ENCODE peak calls at places on chromosomes 6 and 20, in four cellular contexts. U is CD4-positive, CD25-positive, alpha-beta regulatory T cell; J is suprapubic skin; M is mucosa of descending colon. W is an unnamed sample.

GRCh38 chr20:8116067-8116811 is 15.8 kb upstream of the PLCB1 start:
- DNase-seq in U (no peak), J (no peak), M (no peak), W (no peak)

GRCh38 chr6:107361568-107362270 is 97.6 kb downstream of the PDSS2 start:
- DNase-seq in U (no peak), J (no peak), M (no peak), W (no peak)

GRCh38 chr20:38302721-38303120 is 1.2 kb upstream of the BPI start:
- DNase-seq in U (no peak), J (no peak), M (no peak), W (no peak)

GRCh38 chr20:50008007-50008406 is 25.2 kb downstream of the SNAI1 start:
- DNase-seq in U (no peak), J (no peak), M (no peak), W (no peak)

GRCh38 chr6:134741193-134741521 is 208.7 kb downstream of the ALDH8A1 start:
- DNase-seq in U (no peak), J (no peak), M (no peak), W (no peak)

GRCh38 chr6:12709116-12709515 is 7.5 kb upstream of the PHACTR1 start:
- DNase-seq in U (no peak), J (no peak), M (no peak), W (no peak)

GRCh38 chr6:156864557-156864956 is 87.4 kb downstream of the ARID1B start:
- DNase-seq in U (no peak), J (no peak), M (no peak), W (no peak)

GRCh38 chr6:146997062-146997461 is 207.2 kb upstream of the STXBP5 start:
- DNase-seq in U (no peak), J (no peak), M (no peak), W (no peak)

GRCh38 chr6:19417713-19418112 is 419.5 kb upstream of the ID4 start:
- DNase-seq in U (no peak), J (no peak), M (no peak), W (no peak)

GRCh38 chr20:5531318-5532081 is 214.7 kb upstream of the PROKR2 start:
- DNase-seq in U (no peak), J (no peak), M (no peak), W (no peak)

GRCh38 chr6:125203395-125203794 is 49.8 kb downstream of the TPD52L1 start:
- DNase-seq in U (no peak), J (no peak), M (no peak), W (no peak)

GRCh38 chr20:22921595-22922421 is 113.3 kb upstream of the SSTR4 start:
- DNase-seq in U (no peak), J (no peak), M (no peak), W (no peak)

GRCh38 chr6:5302995-5303622 is 41.8 kb downstream of the FARS2 start:
- DNase-seq in U (peak; percentile 67), J (no peak), M (peak; percentile 67), W (peak; percentile 71)

GRCh38 chr6:111721677-111722219 is 116.1 kb upstream of the TRAF3IP2 start:
- DNase-seq in U (peak; percentile 52), J (no peak), M (no peak), W (no peak)

GRCh38 chr20:11229772-11230171 is 556.0 kb upstream of the JAG1 start:
- DNase-seq in U (no peak), J (no peak), M (no peak), W (no peak)

GRCh38 chr6:19705606-19706005 is 131.6 kb upstream of the ID4 start:
- DNase-seq in U (no peak), J (no peak), M (no peak), W (no peak)

GRCh38 chr6:11616200-11616611 is 78.7 kb downstream of the TMEM170B start:
- DNase-seq in U (no peak), J (no peak), M (no peak), W (no peak)

GRCh38 chr20:45611054-45611453 is 18.5 kb upstream of the WFDC10A start:
- DNase-seq in U (no peak), J (no peak), M (no peak), W (no peak)

GRCh38 chr6:31582230-31582601 is at the start of gene LTB:
- DNase-seq in U (peak; percentile 70), J (no peak), M (peak; percentile 51), W (no peak)

GRCh38 chr6:105384004-105384403 is 18.9 kb downstream of the PREP start:
- DNase-seq in U (no peak), J (no peak), M (peak; percentile 59), W (no peak)

GRCh38 chr6:82910818-82911217 is 154.8 kb downstream of the UBE3D start:
- DNase-seq in U (no peak), J (no peak), M (no peak), W (no peak)

GRCh38 chr6:75098709-75099108 is 107.1 kb downstream of the COL12A1 start:
- DNase-seq in U (no peak), J (no peak), M (no peak), W (no peak)

GRCh38 chr6:107108201-107108890 is 7.0 kb downstream of the BEND3 start:
- DNase-seq in U (no peak), J (no peak), M (no peak), W (no peak)

GRCh38 chr6:145276746-145277145 is 458.6 kb downstream of the EPM2A start:
- DNase-seq in U (no peak), J (no peak), M (no peak), W (no peak)

GRCh38 chr6:69643688-69644087 is 153.1 kb downstream of the LMBRD1 start:
- DNase-seq in U (no peak), J (no peak), M (no peak), W (no peak)

GRCh38 chr20:19528286-19529030 is 229.6 kb upstream of the RIN2 start:
- DNase-seq in U (no peak), J (no peak), M (no peak), W (no peak)

GRCh38 chr20:9344080-9344920 is 170.1 kb upstream of the LAMP5 start:
- DNase-seq in U (no peak), J (no peak), M (no peak), W (no peak)

GRCh38 chr6:147281895-147282565 is 77.8 kb downstream of the STXBP5 start:
- DNase-seq in U (no peak), J (no peak), M (no peak), W (no peak)

GRCh38 chr20:48583801-48584200 is 244.0 kb downstream of the PREX1 start:
- DNase-seq in U (no peak), J (peak; percentile 38), M (no peak), W (no peak)

GRCh38 chr6:167077241-167077932 is 45.5 kb upstream of the CCR6 start:
- DNase-seq in U (no peak), J (no peak), M (no peak), W (no peak)

GRCh38 chr6:130885392-130886192 is 58.4 kb downstream of the SMLR1 start:
- DNase-seq in U (peak; percentile 77), J (no peak), M (no peak), W (peak; percentile 48)
- H3K9me3 ChIP-seq in U (no peaks in the 10 kb centered on the region), J (no peaks in the 10 kb centered on the region), M (no peaks in the 10 kb centered on the region), W (no peaks in the 10 kb centered on the region)

GRCh38 chr20:56229821-56230220 is 18.7 kb upstream of the MC3R start:
- DNase-seq in U (no peak), J (no peak), M (no peak), W (no peak)

GRCh38 chr20:56237337-56237736 is 11.2 kb upstream of the MC3R start:
- DNase-seq in U (no peak), J (no peak), M (no peak), W (no peak)

DNA sequence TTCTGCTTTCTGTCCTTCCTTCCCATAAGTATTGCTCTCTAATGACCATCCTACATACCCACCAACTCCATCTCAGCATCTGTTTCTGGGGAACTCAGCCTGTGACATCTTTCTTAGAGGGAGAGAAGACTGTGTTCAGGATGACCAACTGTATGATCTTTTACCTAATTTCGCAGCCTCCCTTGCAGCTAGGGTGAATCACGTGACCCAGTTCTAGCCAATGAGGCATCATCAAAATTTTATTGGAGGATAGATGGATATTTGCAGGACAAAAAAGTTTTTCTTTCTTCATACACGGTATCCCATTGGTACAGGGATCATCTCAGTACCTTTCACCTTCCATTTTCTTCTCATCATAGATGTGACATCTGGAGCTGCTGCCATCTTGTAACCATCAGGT is 14.4 kb upstream of the MC3R start:
- DNase-seq in U (no peak), J (no peak), M (no peak), W (no peak)
- H3K9me3 ChIP-seq in U (peaks cover 3% of the 10 kb centered on the region), J (peaks cover 6% of the 10 kb centered on the region), M (peaks cover 8% of the 10 kb centered on the region), W (peaks cover 13% of the 10 kb centered on the region)

DNA sequence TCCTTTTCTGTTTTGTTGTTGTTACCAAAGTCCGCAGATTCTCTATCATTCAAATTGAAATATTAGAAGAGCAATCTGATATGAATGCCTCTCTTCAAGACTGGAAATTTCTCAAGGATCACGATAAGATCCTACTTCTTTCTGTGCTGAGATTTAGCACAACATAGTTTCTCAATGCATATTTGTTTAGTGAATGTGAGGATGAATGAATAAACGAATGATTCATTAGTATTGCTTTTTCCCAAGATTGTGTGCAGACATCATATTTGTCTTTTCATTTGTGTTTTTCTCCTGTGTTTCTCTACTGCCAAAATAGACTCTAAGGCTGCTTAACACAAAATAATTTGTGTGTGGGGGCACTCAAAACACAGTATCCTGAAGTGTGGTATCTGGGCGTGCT is 862.7 kb upstream of the MAP3K7 start:
- DNase-seq in U (no peak), J (no peak), M (no peak), W (no peak)
- H3K9me3 ChIP-seq in U (no peaks in the 10 kb centered on the region), J (no peaks in the 10 kb centered on the region), M (no peaks in the 10 kb centered on the region), W (no peaks in the 10 kb centered on the region)

DNA sequence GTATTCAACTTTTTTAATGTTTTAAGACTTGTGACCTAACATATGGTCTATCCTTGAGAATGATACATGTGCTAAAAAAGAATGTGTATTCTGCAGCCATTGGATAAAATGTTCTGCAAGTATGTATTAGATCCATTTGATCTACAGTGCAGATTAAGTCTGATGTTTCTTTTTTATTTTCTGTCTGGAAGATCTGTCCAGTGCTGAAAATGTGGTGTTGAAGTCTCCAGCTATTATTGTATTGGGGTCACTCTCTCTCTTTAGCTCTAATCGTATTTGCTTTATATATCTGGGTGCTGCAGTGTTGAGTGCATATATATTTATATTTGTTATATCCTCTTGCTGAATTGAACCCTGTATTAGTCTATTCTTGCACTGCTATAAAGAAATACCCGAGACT is 44.2 kb upstream of the TRIM39 start:
- DNase-seq in U (no peak), J (no peak), M (no peak), W (no peak)
- H3K9me3 ChIP-seq in U (peaks cover 73% of the 10 kb centered on the region), J (peaks cover 50% of the 10 kb centered on the region), M (peaks cover 99% of the 10 kb centered on the region), W (peaks cover 94% of the 10 kb centered on the region)

DNA sequence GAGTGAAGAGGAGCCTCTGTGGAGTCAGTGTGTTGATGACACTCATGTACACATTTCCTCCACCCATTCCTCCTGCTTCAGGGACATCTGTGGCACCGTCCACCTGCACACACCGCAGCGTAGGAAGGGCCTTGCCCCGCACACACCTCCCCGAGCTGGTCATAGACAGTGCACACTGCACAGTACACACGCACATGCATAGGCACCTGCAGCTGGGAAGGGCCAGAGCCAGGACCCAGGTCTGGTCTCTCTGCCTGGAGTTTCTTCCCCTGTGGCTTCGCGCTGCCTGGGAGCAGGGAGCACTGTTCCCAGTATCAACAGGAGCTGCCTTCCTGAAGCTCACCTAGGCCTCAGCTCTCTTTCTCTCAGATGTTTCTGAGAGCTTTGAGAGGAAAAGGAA is 340.5 kb downstream of the TAF4 start:
- DNase-seq in U (no peak), J (no peak), M (no peak), W (no peak)
- H3K9me3 ChIP-seq in U (no peaks in the 10 kb centered on the region), J (no peaks in the 10 kb centered on the region), M (no peaks in the 10 kb centered on the region), W (no peaks in the 10 kb centered on the region)

W was measured in breast epithelium.